ENCODE peak calls at places on chromosomes 1 and 21, in six cellular contexts. E is skeletal muscle cell, O is dorsolateral prefrontal cortex, D is GM12865, S is mucosa of descending colon, C is fibroblast of mammary gland. Z is an unnamed sample.

GRCh38 chr1:41754540-41754939 is 164.2 kb downstream of the HIVEP3 start:
- DNase-seq in E (no peak), O (no peak), D (peak), S (no peak), C (no peak), Z (peak)

GRCh38 chr1:117820694-117821381 is 108.6 kb downstream of the GDAP2 start:
- DNase-seq in E (no peak), O (no peak), D (no peak), S (no peak), C (peak), Z (no peak)

GRCh38 chr21:46005481-46005881 is 23.9 kb downstream of the COL6A1 start:
- DNase-seq in E (no peak), O (no peak), D (no peak), S (no peak), C (peak), Z (no peak)

GRCh38 chr1:17094664-17095063 is 24.6 kb downstream of the PADI2 start:
- DNase-seq in E (no peak), O (no peak), D (peak), S (no peak), C (no peak), Z (no peak)

GRCh38 chr1:55727010-55727409 is 511.8 kb upstream of the USP24 start:
- DNase-seq in E (peak), O (no peak), D (no peak), S (no peak), C (peak), Z (no peak)

GRCh38 chr1:172967936-172968335 is 82.8 kb downstream of the TNFSF18 start:
- DNase-seq in E (no peak), O (no peak), D (no peak), S (no peak), C (no peak), Z (no peak)

GRCh38 chr1:30005972-30006619 is 717.3 kb downstream of the MATN1 start:
- DNase-seq in E (no peak), O (no peak), D (no peak), S (no peak), C (no peak), Z (no peak)

GRCh38 chr21:26116456-26117011 is 54.0 kb downstream of the APP start:
- DNase-seq in E (no peak), O (no peak), D (no peak), S (no peak), C (peak), Z (no peak)

GRCh38 chr1:155322571-155322952 is 1.9 kb downstream of the RUSC1 start:
- DNase-seq in E (no peak), O (peak), D (no peak), S (peak), C (peak), Z (no peak)

GRCh38 chr1:15261155-15262002 is 14.4 kb downstream of the FHAD1 start:
- DNase-seq in E (no peak), O (peak), D (peak), S (peak), C (peak), Z (no peak)

GRCh38 chr1:111707906-111708305 is 31.3 kb downstream of the INKA2 start:
- DNase-seq in E (no peak), O (no peak), D (no peak), S (no peak), C (peak), Z (no peak)

GRCh38 chr1:240441684-240442083 is 170.3 kb downstream of the GREM2 start:
- DNase-seq in E (no peak), O (no peak), D (no peak), S (no peak), C (no peak), Z (no peak)

GRCh38 chr21:34670962-34671348 is 2.2 kb downstream of the CLIC6 start:
- DNase-seq in E (no peak), O (no peak), D (peak), S (no peak), C (no peak), Z (no peak)
- H3K4me3 ChIP-seq in E (no peak), O (peak), D (peak), S (no peak), C (no peak), Z (no peak)

GRCh38 chr1:21121764-21122471 is 54.8 kb downstream of the EIF4G3 start:
- DNase-seq in E (no peak), O (no peak), D (no peak), S (no peak), C (no peak), Z (no peak)

GRCh38 chr1:21115098-21115760 is 61.5 kb downstream of the EIF4G3 start:
- DNase-seq in E (no peak), O (no peak), D (no peak), S (peak), C (peak), Z (no peak)

DNA sequence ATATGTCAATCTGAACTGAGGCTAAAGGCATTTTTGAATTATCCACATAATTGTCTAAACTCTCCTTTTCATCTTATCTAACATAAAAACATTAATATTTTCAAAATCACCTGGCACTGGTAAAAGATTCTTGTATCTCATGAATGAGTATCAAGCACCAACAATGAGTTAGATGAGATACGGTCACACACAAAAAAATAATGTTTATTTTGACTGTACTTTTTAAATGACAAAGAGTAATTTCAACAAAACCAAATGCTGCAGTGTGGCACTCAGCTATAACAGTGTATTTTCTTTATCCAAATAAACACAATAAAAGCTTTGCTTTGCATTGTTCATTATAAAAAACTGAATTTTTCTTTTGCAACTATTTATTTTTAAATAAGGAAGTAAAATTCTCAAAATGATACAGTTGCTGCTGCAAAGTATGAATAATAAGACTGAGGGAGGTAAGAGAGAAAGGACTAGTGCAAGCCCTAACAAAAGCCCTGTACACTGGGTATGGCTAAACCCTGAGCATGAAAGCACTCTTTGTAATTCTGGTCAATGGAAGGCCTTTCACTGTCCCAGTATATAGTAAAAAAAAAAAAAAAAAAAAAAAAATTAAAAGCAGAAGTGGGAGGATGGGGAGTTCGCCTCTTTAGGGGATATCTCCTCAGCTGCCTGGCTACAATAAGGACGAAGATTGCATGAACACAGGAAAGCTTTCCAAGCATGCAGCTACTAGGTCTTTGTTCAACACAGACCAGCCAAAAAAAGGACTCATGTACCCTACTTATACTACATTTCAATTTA is 59.3 kb downstream of the EIF4G3 start:
- DNase-seq in E (no peak), O (no peak), D (peak), S (no peak), C (no peak), Z (no peak)
- H3K4me3 ChIP-seq in E (no peak), O (peak), D (no peak), S (no peak), C (no peak), Z (no peak)

DNA sequence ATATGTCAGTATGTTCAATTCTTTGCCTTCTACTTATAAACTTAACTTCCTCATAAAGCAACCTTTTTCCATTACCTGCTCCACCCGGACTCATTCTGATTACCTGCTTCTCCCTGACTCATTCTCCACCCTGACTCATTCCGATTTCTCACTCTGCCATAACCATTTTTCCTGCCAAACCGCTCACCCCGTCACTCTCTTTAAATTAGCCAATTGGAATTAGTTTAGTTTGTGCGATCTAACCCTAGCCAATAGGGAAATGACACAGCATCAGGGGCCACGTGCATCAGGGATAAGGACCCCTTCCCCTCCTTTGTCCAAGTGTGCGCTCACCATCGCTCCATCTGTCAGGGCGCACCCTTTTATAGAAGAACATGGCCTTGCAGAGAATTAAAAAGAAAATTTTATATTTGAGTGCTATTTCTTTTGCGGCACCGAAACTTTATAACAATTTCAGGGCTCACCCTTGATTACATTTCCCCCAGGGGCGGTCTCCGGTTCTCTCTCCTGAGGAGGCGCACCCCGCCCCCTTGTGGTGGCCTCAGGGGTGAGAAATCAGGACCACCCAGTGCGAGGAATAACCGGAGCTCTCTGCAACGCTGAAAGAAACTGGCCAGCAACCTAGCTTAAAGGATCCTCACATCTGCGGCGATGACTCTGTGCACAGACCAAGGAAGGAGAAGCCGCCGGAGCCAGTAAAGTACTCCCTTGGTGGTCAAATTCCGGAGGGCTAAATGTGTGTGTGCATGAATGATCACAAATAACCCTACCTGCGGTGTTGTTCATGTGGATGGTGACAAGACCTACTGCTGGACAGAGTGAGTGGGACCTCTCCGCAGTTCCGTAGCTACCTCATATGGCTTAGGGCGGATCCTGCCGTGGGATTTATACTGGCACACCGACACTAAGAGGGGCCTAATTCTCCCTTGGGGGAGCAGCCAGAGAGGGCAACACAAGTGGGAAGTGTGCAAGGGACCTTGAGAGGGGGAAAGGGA is 30.3 kb upstream of the CBR3 start:
- DNase-seq in E (no peak), O (peak), D (peak), S (peak), C (peak), Z (no peak)
- H3K4me3 ChIP-seq in E (peak), O (peak), D (no peak), S (no peak), C (peak), Z (no peak)

GRCh38 chr1:178537445-178538090 is 24.7 kb downstream of the TEX35 start:
- DNase-seq in E (no peak), O (no peak), D (no peak), S (peak), C (no peak), Z (no peak)
- H3K4me3 ChIP-seq in E (no peak), O (no peak), D (no peak), S (no peak), C (no peak), Z (no peak)